ENCODE peak calls at places on chromosomes 6 and 20, in seven cellular contexts. F is esophagus muscularis mucosa, R is GM12865, L is cardiac muscle cell, N is choroid plexus epithelial cell, W is HFF-Myc, D is left ventricle myocardium inferior. S is an unnamed sample.

GRCh38 chr6:156883497-156884252 is 106.5 kb downstream of the ARID1B start:
- DNase-seq in N (no peak), D (no peak), L (no peak), R (peak; percentile 25), F (no peak), W (no peak), S (no peak)

GRCh38 chr20:17675519-17676377 is 6.3 kb downstream of the RRBP1 start:
- DNase-seq in D (no peak), N (no peak), W (no peak), L (no peak), R (no peak), F (no peak), S (no peak)

GRCh38 chr6:119565893-119566292 is 216.3 kb upstream of the MAN1A1 start:
- DNase-seq in D (no peak), R (no peak), W (no peak), N (no peak), F (no peak), L (no peak), S (no peak)

GRCh38 chr6:15823838-15824414 is 161.1 kb upstream of the DTNBP1 start:
- DNase-seq in N (no peak), D (no peak), W (no peak), L (no peak), R (peak; percentile 45), F (no peak), S (no peak)

GRCh38 chr20:45611054-45611453 is 18.5 kb upstream of the WFDC10A start:
- DNase-seq in R (no peak), L (no peak), F (peak; percentile 74), W (peak; percentile 77), D (no peak), N (peak; percentile 77), S (no peak)

GRCh38 chr6:32853541-32854375 is at the start of the genes PSMB9 and TAP1:
- DNase-seq in W (peak; percentile 63), R (peak; percentile 97), N (peak; percentile 95), F (peak; percentile 99), L (peak; percentile 93), D (peak; percentile 95), S (peak; percentile 81)

GRCh38 chr6:129364767-129365166 is 345.2 kb downstream of the ARHGAP18 start:
- DNase-seq in D (no peak), N (no peak), W (no peak), L (no peak), R (no peak), F (no peak), S (no peak)

GRCh38 chr6:155100087-155100486 is 105.0 kb downstream of the TIAM2 start:
- DNase-seq in W (no peak), L (no peak), N (no peak), F (no peak), D (peak; percentile 57), R (no peak), S (peak; percentile 78)

GRCh38 chr6:55445648-55446204 is 118.5 kb downstream of the GFRAL start:
- DNase-seq in D (no peak), F (no peak), N (peak; percentile 69), W (no peak), L (peak; percentile 55), R (peak; percentile 41), S (no peak)

GRCh38 chr6:27772261-27773001 is 139.8 kb downstream of the OR2B2 start:
- DNase-seq in L (peak; percentile 89), W (peak; percentile 47), F (peak; percentile 95), N (peak; percentile 92), R (peak; percentile 93), D (peak; percentile 84), S (peak; percentile 90)

GRCh38 chr20:57482148-57482547 is 42.8 kb downstream of the CTCFL start:
- DNase-seq in F (no peak), L (no peak), N (no peak), R (peak; percentile 65), W (no peak), D (no peak), S (no peak)

GRCh38 chr6:157023958-157024357 is 246.8 kb downstream of the ARID1B start:
- DNase-seq in F (no peak), D (no peak), N (peak; percentile 86), W (no peak), R (no peak), L (no peak), S (no peak)

GRCh38 chr6:152566040-152566875 is 70.9 kb downstream of the SYNE1 start:
- DNase-seq in F (no peak), L (no peak), D (no peak), N (peak; percentile 24), W (no peak), R (peak; percentile 89), S (no peak)

GRCh38 chr20:41181567-41181966 is 44.2 kb downstream of the PLCG1 start:
- DNase-seq in D (no peak), R (no peak), N (no peak), W (no peak), L (no peak), F (peak; percentile 55), S (no peak)

GRCh38 chr20:6689339-6689973 is 78.0 kb upstream of the BMP2 start:
- DNase-seq in R (no peak), L (no peak), F (peak; percentile 45), W (no peak), D (no peak), N (no peak), S (no peak)

GRCh38 chr6:34581561-34581920 is 25.4 kb upstream of the SPDEF start:
- DNase-seq in F (no peak), L (no peak), R (no peak), N (no peak), D (no peak), W (no peak), S (no peak)

GRCh38 chr6:141026504-141026903 is 1106.2 kb upstream of the GJE1 start:
- DNase-seq in D (no peak), L (no peak), N (no peak), F (no peak), W (no peak), R (no peak), S (no peak)

DNA sequence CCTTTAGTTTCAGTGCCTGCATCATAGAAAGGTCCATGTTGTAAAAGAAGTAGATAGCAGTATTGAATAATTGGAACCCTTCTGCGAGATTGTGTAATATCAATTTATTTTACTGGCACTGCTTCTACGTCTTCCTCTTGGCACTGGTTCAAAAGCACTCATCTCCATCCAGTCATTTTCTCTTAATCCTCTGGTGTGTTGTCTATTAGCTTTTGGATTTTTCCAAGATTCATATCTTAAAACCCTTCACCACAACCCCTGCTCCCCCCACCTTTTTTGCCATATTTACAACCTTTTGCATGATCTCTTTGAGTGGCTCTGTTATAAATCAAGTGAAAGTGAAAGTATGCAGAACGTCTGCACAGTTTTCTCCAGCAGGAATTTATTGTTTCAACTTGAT is 76.6 kb upstream of the HSF2 start:
- DNase-seq in R (peak; percentile 1), W (no peak), L (no peak), F (no peak), N (peak; percentile 35), D (no peak), S (peak; percentile 8)
- H3K4me3 ChIP-seq in R (peak overlapping the region; percentile 51), W (peak overlapping the region; percentile 6), L (no peak overlapping the region), F (peak overlapping the region; percentile 45), N (peak overlapping the region; percentile 55), D (peak overlapping the region; percentile 50), S (peak overlapping the region; percentile 37)

DNA sequence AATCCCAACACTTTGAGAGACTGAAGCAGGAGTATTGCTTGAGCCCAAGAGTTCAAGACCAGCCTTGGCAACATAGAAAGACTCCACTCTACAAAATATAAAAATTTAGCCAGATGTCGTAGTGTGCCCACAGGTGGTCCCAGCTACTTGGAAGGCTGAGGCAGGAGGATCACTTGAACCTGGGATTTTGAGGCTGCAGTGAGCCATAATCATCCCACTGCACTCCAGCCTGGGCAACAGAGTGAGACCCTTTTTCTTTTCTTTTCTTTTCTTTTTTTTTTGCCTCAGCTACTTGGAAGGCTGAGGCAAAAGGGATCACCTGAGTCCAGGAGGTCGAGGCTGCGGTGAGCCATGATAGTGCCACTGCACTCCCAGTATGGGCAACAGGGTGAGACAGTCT is 17.9 kb downstream of the FASTKD5 start:
- DNase-seq in R (no peak), W (no peak), N (no peak), D (no peak), L (no peak), F (no peak), S (no peak)
- TF ChIP-seq CTCF in R (no peak), W (no peak), N (no peak), D (no peak), L (no peak), F (no peak), S (no peak)

GRCh38 chr6:36546664-36546957 is 668 bp downstream of the STK38 start:
- DNase-seq in D (no peak), N (no peak), W (no peak), L (no peak), R (no peak), F (no peak), S (peak; percentile 19)

GRCh38 chr6:36546958-36547645 is at the start of gene STK38:
- DNase-seq in L (peak; percentile 93), F (peak; percentile 96), D (peak; percentile 93), W (peak; percentile 76), R (peak; percentile 94), N (peak; percentile 89), S (peak; percentile 95)

GRCh38 chr6:36545767-36546663 is 1.3 kb downstream of the STK38 start:
- DNase-seq in F (no peak), N (peak; percentile 50), D (no peak), W (no peak), L (peak; percentile 51), R (peak; percentile 34), S (no peak)

GRCh38 chr6:36542041-36542440 is 5.2 kb downstream of the STK38 start:
- DNase-seq in W (no peak), R (no peak), L (no peak), N (no peak), F (no peak), D (no peak), S (no peak)

DNA sequence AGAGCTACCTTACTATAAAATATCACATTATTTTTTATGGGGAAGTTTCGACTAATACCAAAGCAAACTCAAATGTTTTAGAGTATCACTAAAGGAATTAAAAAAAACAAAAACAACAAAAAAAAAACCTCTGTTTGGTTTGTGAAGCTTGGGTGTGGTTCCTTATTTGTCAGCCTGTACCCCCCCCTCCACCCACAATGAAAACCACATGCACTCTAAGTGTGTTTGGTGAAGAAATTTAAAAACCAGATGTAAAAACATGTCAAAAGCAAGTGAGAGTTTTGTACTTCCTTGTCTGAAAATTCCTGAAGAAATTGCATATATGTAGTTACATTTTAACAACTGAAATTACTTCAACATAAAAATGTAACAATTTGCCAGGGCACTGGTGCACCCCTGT is 3.1 kb downstream of the STK38 start:
- DNase-seq in W (peak; percentile 47), N (no peak), D (no peak), F (no peak), R (peak; percentile 64), L (no peak), S (no peak)
- H3K4me3 ChIP-seq in W (peak overlapping the region; percentile 22), N (no peak overlapping the region), D (peak overlapping the region; percentile 99), F (no peak overlapping the region), R (peak overlapping the region; percentile 11), L (no peak overlapping the region), S (no peak overlapping the region)

GRCh38 chr6:84350397-84350796 is 123.0 kb upstream of the CEP162 start:
- DNase-seq in F (no peak), L (no peak), D (no peak), R (no peak), W (no peak), N (peak; percentile 63), S (no peak)

GRCh38 chr6:84344005-84344404 is 116.6 kb upstream of the CEP162 start:
- DNase-seq in W (no peak), L (no peak), F (no peak), N (no peak), R (no peak), D (no peak), S (no peak)

GRCh38 chr6:84348801-84349200 is 121.4 kb upstream of the CEP162 start:
- DNase-seq in D (no peak), L (no peak), R (no peak), F (no peak), N (no peak), W (no peak), S (no peak)

GRCh38 chr6:84349542-84349941 is 122.1 kb upstream of the CEP162 start:
- DNase-seq in R (no peak), N (no peak), D (no peak), W (no peak), L (no peak), F (no peak), S (no peak)

GRCh38 chr6:84346372-84346771 is 118.9 kb upstream of the CEP162 start:
- DNase-seq in N (peak; percentile 30), F (no peak), R (no peak), W (no peak), L (no peak), D (no peak), S (no peak)
- TF ChIP-seq CTCF in N (peak; percentile 44), F (no peak), R (no peak), W (peak; percentile 25), L (peak; percentile 25), D (no peak), S (peak; percentile 22)